ENCODE peak calls at places on chromosomes 16 and 17, in seven cellular contexts. One of them, this sample, is unnamed.

GRCh38 chr17:77842906-77843249 is 115.6 kb upstream of the TNRC6C start:
- DNase-seq in NAMALWA: no peak
- DNase-seq in type B pancreatic cell: no peak
- DNase-seq in OCI-M1: no peak
- DNase-seq in gastrocnemius medialis: no peak
- DNase-seq in AG04450: no peak
- DNase-seq in EH: no peak
- DNase-seq in this sample: no peak

GRCh38 chr16:13969711-13970110 is 49.8 kb downstream of the ERCC4 start:
- DNase-seq in NAMALWA: no peak
- DNase-seq in type B pancreatic cell: no peak
- DNase-seq in OCI-M1: no peak
- DNase-seq in gastrocnemius medialis: no peak
- DNase-seq in AG04450: no peak
- DNase-seq in EH: no peak
- DNase-seq in this sample: no peak

GRCh38 chr17:21549107-21549687 is 143.1 kb upstream of the KCNJ18 start:
- DNase-seq in NAMALWA: no peak
- DNase-seq in type B pancreatic cell: no peak
- DNase-seq in OCI-M1: peak; percentile 56
- DNase-seq in gastrocnemius medialis: no peak
- DNase-seq in AG04450: no peak
- DNase-seq in EH: peak; percentile 75
- DNase-seq in this sample: no peak

GRCh38 chr17:27533068-27533397 is 76.8 kb downstream of the KSR1 start:
- DNase-seq in NAMALWA: no peak
- DNase-seq in type B pancreatic cell: no peak
- DNase-seq in OCI-M1: no peak
- DNase-seq in gastrocnemius medialis: no peak
- DNase-seq in AG04450: no peak
- DNase-seq in EH: no peak
- DNase-seq in this sample: no peak

GRCh38 chr17:76271669-76272540 is 6.8 kb downstream of the UBALD2 start:
- DNase-seq in NAMALWA: peak; percentile 84
- DNase-seq in type B pancreatic cell: no peak
- DNase-seq in OCI-M1: no peak
- DNase-seq in gastrocnemius medialis: no peak
- DNase-seq in AG04450: no peak
- DNase-seq in EH: no peak
- DNase-seq in this sample: no peak

GRCh38 chr17:51085150-51085805 is 35.4 kb downstream of the SPAG9 start:
- DNase-seq in NAMALWA: no peak
- DNase-seq in type B pancreatic cell: no peak
- DNase-seq in OCI-M1: no peak
- DNase-seq in gastrocnemius medialis: no peak
- DNase-seq in AG04450: no peak
- DNase-seq in EH: peak; percentile 57
- DNase-seq in this sample: no peak

GRCh38 chr17:82935944-82936767 is 96.3 kb upstream of the ZNF750 start:
- DNase-seq in NAMALWA: no peak
- DNase-seq in type B pancreatic cell: peak; percentile 44
- DNase-seq in OCI-M1: no peak
- DNase-seq in gastrocnemius medialis: no peak
- DNase-seq in AG04450: no peak
- DNase-seq in EH: no peak
- DNase-seq in this sample: no peak

GRCh38 chr16:15425861-15426260 is 8.5 kb upstream of the BMERB1 start:
- DNase-seq in NAMALWA: no peak
- DNase-seq in type B pancreatic cell: no peak
- DNase-seq in OCI-M1: no peak
- DNase-seq in gastrocnemius medialis: no peak
- DNase-seq in AG04450: no peak
- DNase-seq in EH: no peak
- DNase-seq in this sample: no peak

GRCh38 chr17:27568811-27569210 is 62.2 kb upstream of the LGALS9 start:
- DNase-seq in NAMALWA: no peak
- DNase-seq in type B pancreatic cell: no peak
- DNase-seq in OCI-M1: peak; percentile 43
- DNase-seq in gastrocnemius medialis: no peak
- DNase-seq in AG04450: no peak
- DNase-seq in EH: no peak
- DNase-seq in this sample: no peak

GRCh38 chr17:7997186-7997585 is 5.2 kb upstream of the GUCY2D start:
- DNase-seq in NAMALWA: peak; percentile 61
- DNase-seq in type B pancreatic cell: no peak
- DNase-seq in OCI-M1: peak; percentile 78
- DNase-seq in gastrocnemius medialis: peak; percentile 70
- DNase-seq in AG04450: no peak
- DNase-seq in EH: peak; percentile 35
- DNase-seq in this sample: no peak

GRCh38 chr16:79797486-79797885 is 196.9 kb upstream of the MAF start:
- DNase-seq in NAMALWA: no peak
- DNase-seq in type B pancreatic cell: no peak
- DNase-seq in OCI-M1: no peak
- DNase-seq in gastrocnemius medialis: no peak
- DNase-seq in AG04450: no peak
- DNase-seq in EH: no peak
- DNase-seq in this sample: no peak

GRCh38 chr16:85169333-85170065 is 57.2 kb upstream of the CIBAR2 start:
- DNase-seq in NAMALWA: no peak
- DNase-seq in type B pancreatic cell: no peak
- DNase-seq in OCI-M1: no peak
- DNase-seq in gastrocnemius medialis: no peak
- DNase-seq in AG04450: no peak
- DNase-seq in EH: peak; percentile 53
- DNase-seq in this sample: no peak

GRCh38 chr17:31390748-31391495 is 553 bp upstream of the RAB11FIP4 start:
- DNase-seq in NAMALWA: no peak
- DNase-seq in type B pancreatic cell: peak; percentile 67
- DNase-seq in OCI-M1: no peak
- DNase-seq in gastrocnemius medialis: no peak
- DNase-seq in AG04450: no peak
- DNase-seq in EH: no peak
- DNase-seq in this sample: no peak

GRCh38 chr16:88533381-88533831 is 36.8 kb upstream of the ZC3H18 start:
- DNase-seq in NAMALWA: no peak
- DNase-seq in type B pancreatic cell: no peak
- DNase-seq in OCI-M1: no peak
- DNase-seq in gastrocnemius medialis: no peak
- DNase-seq in AG04450: peak; percentile 20
- DNase-seq in EH: peak; percentile 56
- DNase-seq in this sample: no peak

GRCh38 chr16:30096862-30097563 is 1.0 kb upstream of the YPEL3 start:
- DNase-seq in NAMALWA: no peak
- DNase-seq in type B pancreatic cell: no peak
- DNase-seq in OCI-M1: peak; percentile 36
- DNase-seq in gastrocnemius medialis: no peak
- DNase-seq in AG04450: no peak
- DNase-seq in EH: no peak
- DNase-seq in this sample: no peak

GRCh38 chr17:64005734-64006167 is 7.6 kb downstream of the PRR29 start:
- DNase-seq in NAMALWA: no peak
- DNase-seq in type B pancreatic cell: peak; percentile 59
- DNase-seq in OCI-M1: peak; percentile 38
- DNase-seq in gastrocnemius medialis: no peak
- DNase-seq in AG04450: no peak
- DNase-seq in EH: peak; percentile 20
- DNase-seq in this sample: no peak

GRCh38 chr16:78633551-78633950 is 534.1 kb downstream of the WWOX start:
- DNase-seq in NAMALWA: no peak
- DNase-seq in type B pancreatic cell: no peak
- DNase-seq in OCI-M1: no peak
- DNase-seq in gastrocnemius medialis: no peak
- DNase-seq in AG04450: no peak
- DNase-seq in EH: no peak
- DNase-seq in this sample: no peak

GRCh38 chr17:80254396-80255241 is 6.0 kb upstream of the RNF213 start:
- DNase-seq in NAMALWA: peak; percentile 32
- DNase-seq in type B pancreatic cell: no peak
- DNase-seq in OCI-M1: peak; percentile 95
- DNase-seq in gastrocnemius medialis: peak; percentile 44
- DNase-seq in AG04450: peak; percentile 68
- DNase-seq in EH: peak; percentile 98
- DNase-seq in this sample: peak; percentile 98

GRCh38 chr16:9521749-9522370 is 430.4 kb downstream of the HAPSTR1 start:
- DNase-seq in NAMALWA: no peak
- DNase-seq in type B pancreatic cell: no peak
- DNase-seq in OCI-M1: no peak
- DNase-seq in gastrocnemius medialis: no peak
- DNase-seq in AG04450: no peak
- DNase-seq in EH: no peak
- DNase-seq in this sample: no peak

GRCh38 chr17:33164556-33164881 is 128.6 kb downstream of the ASIC2 start:
- DNase-seq in NAMALWA: no peak
- DNase-seq in type B pancreatic cell: no peak
- DNase-seq in OCI-M1: no peak
- DNase-seq in gastrocnemius medialis: no peak
- DNase-seq in AG04450: no peak
- DNase-seq in EH: no peak
- DNase-seq in this sample: no peak

GRCh38 chr17:46738544-46738943 is 79.9 kb downstream of the WNT3 start:
- DNase-seq in NAMALWA: no peak
- DNase-seq in type B pancreatic cell: no peak
- DNase-seq in OCI-M1: no peak
- DNase-seq in gastrocnemius medialis: no peak
- DNase-seq in AG04450: no peak
- DNase-seq in EH: no peak
- DNase-seq in this sample: no peak

GRCh38 chr17:8392274-8392673 is 5.4 kb downstream of the RNF222 start:
- DNase-seq in NAMALWA: no peak
- DNase-seq in type B pancreatic cell: no peak
- DNase-seq in OCI-M1: no peak
- DNase-seq in gastrocnemius medialis: no peak
- DNase-seq in AG04450: no peak
- DNase-seq in EH: no peak
- DNase-seq in this sample: no peak

GRCh38 chr17:57506253-57506911 is 238.7 kb downstream of the CCDC182 start:
- DNase-seq in NAMALWA: no peak
- DNase-seq in type B pancreatic cell: no peak
- DNase-seq in OCI-M1: no peak
- DNase-seq in gastrocnemius medialis: no peak
- DNase-seq in AG04450: no peak
- DNase-seq in EH: no peak
- DNase-seq in this sample: no peak

GRCh38 chr17:31466096-31466495 is 74.6 kb downstream of the RAB11FIP4 start:
- DNase-seq in NAMALWA: no peak
- DNase-seq in type B pancreatic cell: no peak
- DNase-seq in OCI-M1: no peak
- DNase-seq in gastrocnemius medialis: no peak
- DNase-seq in AG04450: no peak
- DNase-seq in EH: no peak
- DNase-seq in this sample: no peak

GRCh38 chr17:39139137-39139516 is 12.3 kb downstream of the PLXDC1 start:
- DNase-seq in NAMALWA: no peak
- DNase-seq in type B pancreatic cell: no peak
- DNase-seq in OCI-M1: no peak
- DNase-seq in gastrocnemius medialis: no peak
- DNase-seq in AG04450: peak; percentile 68
- DNase-seq in EH: peak; percentile 97
- DNase-seq in this sample: no peak

GRCh38 chr17:179721-180379 is 1.6 kb downstream of the DOC2B start:
- DNase-seq in NAMALWA: no peak
- DNase-seq in type B pancreatic cell: no peak
- DNase-seq in OCI-M1: no peak
- DNase-seq in gastrocnemius medialis: no peak
- DNase-seq in AG04450: no peak
- DNase-seq in EH: no peak
- DNase-seq in this sample: no peak

GRCh38 chr16:4461250-4462085 is 13.0 kb downstream of the NMRAL1 start:
- DNase-seq in NAMALWA: no peak
- DNase-seq in type B pancreatic cell: no peak
- DNase-seq in OCI-M1: peak; percentile 13
- DNase-seq in gastrocnemius medialis: no peak
- DNase-seq in AG04450: no peak
- DNase-seq in EH: no peak
- DNase-seq in this sample: no peak

GRCh38 chr16:88342491-88342890 is 40.3 kb upstream of the ZNF469 start:
- DNase-seq in NAMALWA: no peak
- DNase-seq in type B pancreatic cell: no peak
- DNase-seq in OCI-M1: no peak
- DNase-seq in gastrocnemius medialis: no peak
- DNase-seq in AG04450: no peak
- DNase-seq in EH: no peak
- DNase-seq in this sample: no peak

GRCh38 chr17:8287651-8288335 is 677 bp upstream of the RANGRF start:
- DNase-seq in NAMALWA: no peak
- DNase-seq in type B pancreatic cell: no peak
- DNase-seq in OCI-M1: no peak
- DNase-seq in gastrocnemius medialis: no peak
- DNase-seq in AG04450: no peak
- DNase-seq in EH: no peak
- DNase-seq in this sample: no peak

This sample was measured in kidney epithelial cell.